ENCODE peak calls at places on chromosomes 1 and 21, in six cellular contexts. One of them, this sample, is unnamed.

GRCh38 chr1:42122408-42122807 is 30.8 kb upstream of the GUCA2B start:
- DNase-seq in GM12892: no peak
- DNase-seq in SK-N-SH: no peak
- DNase-seq in H1: no peak
- DNase-seq in GM12891: no peak
- DNase-seq in HepG2: no peak
- DNase-seq in this sample: no peak

GRCh38 chr1:92748138-92748537 is 36.8 kb downstream of the EVI5 start:
- DNase-seq in GM12892: no peak
- DNase-seq in GM12891: no peak
- DNase-seq in SK-N-SH: no peak
- DNase-seq in HepG2: no peak
- DNase-seq in H1: no peak
- DNase-seq in this sample: no peak

GRCh38 chr21:32101206-32101763 is 177.6 kb downstream of the MIS18A start:
- DNase-seq in SK-N-SH: no peak
- DNase-seq in GM12892: no peak
- DNase-seq in HepG2: no peak
- DNase-seq in GM12891: no peak
- DNase-seq in H1: no peak
- DNase-seq in this sample: no peak

GRCh38 chr1:112815376-112815775 is 100.2 kb upstream of the PPM1J start:
- DNase-seq in HepG2: no peak
- DNase-seq in GM12892: no peak
- DNase-seq in H1: no peak
- DNase-seq in GM12891: no peak
- DNase-seq in SK-N-SH: no peak
- DNase-seq in this sample: no peak

GRCh38 chr21:41095983-41096382 is 72.0 kb upstream of the BACE2 start:
- DNase-seq in H1: no peak
- DNase-seq in SK-N-SH: no peak
- DNase-seq in GM12891: no peak
- DNase-seq in GM12892: no peak
- DNase-seq in HepG2: no peak
- DNase-seq in this sample: no peak

GRCh38 chr1:24093762-24094161 is 18.2 kb downstream of the MYOM3 start:
- DNase-seq in GM12892: no peak
- DNase-seq in H1: no peak
- DNase-seq in HepG2: no peak
- DNase-seq in GM12891: no peak
- DNase-seq in SK-N-SH: no peak
- DNase-seq in this sample: no peak

GRCh38 chr1:69568435-69569280 is 936 bp downstream of the LRRC7 start:
- DNase-seq in GM12891: peak; percentile 2
- DNase-seq in GM12892: no peak
- DNase-seq in H1: no peak
- DNase-seq in SK-N-SH: peak; percentile 49
- DNase-seq in HepG2: no peak
- DNase-seq in this sample: peak; percentile 13

GRCh38 chr1:42798010-42798409 is 13.2 kb downstream of the TMEM269 start:
- DNase-seq in GM12891: no peak
- DNase-seq in HepG2: no peak
- DNase-seq in H1: no peak
- DNase-seq in SK-N-SH: no peak
- DNase-seq in GM12892: no peak
- DNase-seq in this sample: no peak

GRCh38 chr1:57474097-57474750 is 50.4 kb upstream of the DAB1 start:
- DNase-seq in SK-N-SH: no peak
- DNase-seq in H1: no peak
- DNase-seq in GM12892: no peak
- DNase-seq in GM12891: no peak
- DNase-seq in HepG2: no peak
- DNase-seq in this sample: no peak

GRCh38 chr1:225642177-225642576 is 10.7 kb downstream of the ENAH start:
- DNase-seq in H1: no peak
- DNase-seq in GM12891: no peak
- DNase-seq in GM12892: no peak
- DNase-seq in HepG2: peak; percentile 28
- DNase-seq in SK-N-SH: no peak
- DNase-seq in this sample: no peak

GRCh38 chr1:63073530-63074306 is 248.6 kb upstream of the FOXD3 start:
- DNase-seq in SK-N-SH: peak; percentile 69
- DNase-seq in HepG2: no peak
- DNase-seq in H1: no peak
- DNase-seq in GM12891: peak; percentile 14
- DNase-seq in GM12892: no peak
- DNase-seq in this sample: no peak

GRCh38 chr21:27772816-27773215 is 805.9 kb upstream of the ADAMTS5 start:
- DNase-seq in GM12891: no peak
- DNase-seq in SK-N-SH: no peak
- DNase-seq in HepG2: no peak
- DNase-seq in GM12892: no peak
- DNase-seq in H1: no peak
- DNase-seq in this sample: no peak

GRCh38 chr1:167175901-167176300 is 44.8 kb upstream of the POU2F1 start:
- DNase-seq in H1: no peak
- DNase-seq in GM12892: no peak
- DNase-seq in SK-N-SH: no peak
- DNase-seq in HepG2: no peak
- DNase-seq in GM12891: no peak
- DNase-seq in this sample: no peak

GRCh38 chr1:84073266-84073665 is 70.8 kb upstream of the PRKACB start:
- DNase-seq in GM12891: no peak
- DNase-seq in HepG2: no peak
- DNase-seq in H1: no peak
- DNase-seq in GM12892: no peak
- DNase-seq in SK-N-SH: no peak
- DNase-seq in this sample: no peak

GRCh38 chr1:169468982-169469381 is 16.8 kb downstream of the SLC19A2 start:
- DNase-seq in H1: no peak
- DNase-seq in HepG2: no peak
- DNase-seq in SK-N-SH: no peak
- DNase-seq in GM12891: no peak
- DNase-seq in GM12892: no peak
- DNase-seq in this sample: no peak

GRCh38 chr21:44850905-44851657 is 22.4 kb downstream of the PTTG1IP start:
- DNase-seq in GM12891: no peak
- DNase-seq in H1: no peak
- DNase-seq in SK-N-SH: no peak
- DNase-seq in GM12892: no peak
- DNase-seq in HepG2: no peak
- DNase-seq in this sample: no peak

GRCh38 chr1:16248603-16249534 is 11.9 kb upstream of the CPLANE2 start:
- DNase-seq in H1: no peak
- DNase-seq in GM12892: peak; percentile 52
- DNase-seq in SK-N-SH: peak; percentile 80
- DNase-seq in HepG2: no peak
- DNase-seq in GM12891: peak; percentile 56
- DNase-seq in this sample: peak; percentile 82

GRCh38 chr1:38527373-38527966 is 332.1 kb downstream of the RRAGC start:
- DNase-seq in SK-N-SH: no peak
- DNase-seq in H1: no peak
- DNase-seq in HepG2: no peak
- DNase-seq in GM12892: peak; percentile 57
- DNase-seq in GM12891: peak; percentile 64
- DNase-seq in this sample: peak; percentile 61

GRCh38 chr1:199404191-199404590 is 623.3 kb upstream of the NR5A2 start:
- DNase-seq in GM12892: no peak
- DNase-seq in H1: no peak
- DNase-seq in SK-N-SH: no peak
- DNase-seq in HepG2: no peak
- DNase-seq in GM12891: no peak
- DNase-seq in this sample: peak; percentile 21

GRCh38 chr1:9100471-9101043 is 28.3 kb downstream of the GPR157 start:
- DNase-seq in HepG2: peak; percentile 82
- DNase-seq in SK-N-SH: no peak
- DNase-seq in H1: no peak
- DNase-seq in GM12892: no peak
- DNase-seq in GM12891: no peak
- DNase-seq in this sample: no peak

DNA sequence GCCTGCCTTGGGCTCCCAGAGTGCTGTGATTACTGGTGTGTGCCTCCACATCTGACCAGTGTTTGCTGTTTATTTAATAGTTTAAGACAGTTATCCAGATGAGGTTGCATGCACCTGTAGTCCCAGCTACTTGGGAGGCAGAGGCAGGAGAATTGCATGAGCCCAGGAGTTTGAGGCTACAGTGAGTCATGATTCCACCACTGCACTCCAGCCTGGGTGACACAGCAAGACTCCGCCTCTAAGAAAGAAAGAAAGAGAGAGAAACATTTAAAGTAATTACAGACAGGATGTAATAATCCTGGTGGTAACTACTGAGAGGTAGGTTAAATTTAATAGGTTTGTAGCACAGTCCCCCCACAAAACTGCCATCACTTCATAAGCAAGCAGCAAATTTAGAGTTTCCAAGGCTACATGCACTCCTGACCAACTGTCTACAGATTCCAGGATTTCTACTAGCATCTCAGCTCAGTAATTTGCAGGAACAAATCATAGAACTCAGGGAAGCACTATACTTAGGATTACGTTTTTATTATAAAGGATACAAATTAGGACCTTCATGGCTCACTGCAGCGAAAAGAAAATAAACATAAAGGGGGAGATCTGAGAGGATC is 89.6 kb downstream of the PKN2 start:
- DNase-seq in H1: no peak
- DNase-seq in GM12891: no peak
- DNase-seq in SK-N-SH: no peak
- DNase-seq in GM12892: no peak
- DNase-seq in HepG2: peak; percentile 2
- DNase-seq in this sample: no peak
- TF ChIP-seq TAF1 in H1: no peak
- TF ChIP-seq TAF1 in GM12891: no peak
- TF ChIP-seq TAF1 in SK-N-SH: no peak
- TF ChIP-seq TAF1 in GM12892: no peak
- TF ChIP-seq TAF1 in HepG2: no peak
- TF ChIP-seq TAF1 in this sample: no peak

GRCh38 chr1:99264201-99265021 is at the start of gene PLPPR4:
- DNase-seq in HepG2: no peak
- DNase-seq in SK-N-SH: peak; percentile 85
- DNase-seq in GM12891: peak; percentile 22
- DNase-seq in GM12892: peak; percentile 5
- DNase-seq in H1: peak; percentile 2
- DNase-seq in this sample: peak; percentile 10
- TF ChIP-seq TAF1 in HepG2: no peak
- TF ChIP-seq TAF1 in SK-N-SH: no peak
- TF ChIP-seq TAF1 in GM12891: no peak
- TF ChIP-seq TAF1 in GM12892: no peak
- TF ChIP-seq TAF1 in H1: no peak
- TF ChIP-seq TAF1 in this sample: no peak

GRCh38 chr1:221884821-221885220 is 142.9 kb upstream of the DUSP10 start:
- DNase-seq in HepG2: no peak
- DNase-seq in SK-N-SH: no peak
- DNase-seq in GM12891: no peak
- DNase-seq in GM12892: no peak
- DNase-seq in H1: no peak
- DNase-seq in this sample: no peak
- TF ChIP-seq TAF1 in HepG2: no peak
- TF ChIP-seq TAF1 in SK-N-SH: no peak
- TF ChIP-seq TAF1 in GM12891: no peak
- TF ChIP-seq TAF1 in GM12892: no peak
- TF ChIP-seq TAF1 in H1: no peak
- TF ChIP-seq TAF1 in this sample: no peak

GRCh38 chr1:78424720-78425119 is 66.1 kb upstream of the PTGFR start:
- DNase-seq in GM12891: no peak
- DNase-seq in GM12892: no peak
- DNase-seq in HepG2: no peak
- DNase-seq in SK-N-SH: no peak
- DNase-seq in H1: no peak
- DNase-seq in this sample: no peak
- TF ChIP-seq TAF1 in GM12891: no peak
- TF ChIP-seq TAF1 in GM12892: no peak
- TF ChIP-seq TAF1 in HepG2: no peak
- TF ChIP-seq TAF1 in SK-N-SH: no peak
- TF ChIP-seq TAF1 in H1: no peak
- TF ChIP-seq TAF1 in this sample: no peak

GRCh38 chr1:183477986-183478781 is 5.9 kb downstream of the SMG7 start:
- DNase-seq in GM12891: no peak
- DNase-seq in H1: no peak
- DNase-seq in HepG2: no peak
- DNase-seq in GM12892: no peak
- DNase-seq in SK-N-SH: no peak
- DNase-seq in this sample: no peak
- TF ChIP-seq TAF1 in GM12891: no peak
- TF ChIP-seq TAF1 in H1: no peak
- TF ChIP-seq TAF1 in HepG2: no peak
- TF ChIP-seq TAF1 in GM12892: no peak
- TF ChIP-seq TAF1 in SK-N-SH: no peak
- TF ChIP-seq TAF1 in this sample: no peak

GRCh38 chr1:224380003-224380402 is 23.3 kb downstream of the CNIH4 start:
- DNase-seq in GM12891: no peak
- DNase-seq in HepG2: no peak
- DNase-seq in GM12892: no peak
- DNase-seq in SK-N-SH: no peak
- DNase-seq in H1: no peak
- DNase-seq in this sample: no peak

GRCh38 chr1:224381880-224382548 is 25.3 kb downstream of the CNIH4 start:
- DNase-seq in GM12891: no peak
- DNase-seq in GM12892: no peak
- DNase-seq in SK-N-SH: no peak
- DNase-seq in HepG2: no peak
- DNase-seq in H1: no peak
- DNase-seq in this sample: no peak

GRCh38 chr1:224378855-224379631 is 22.4 kb downstream of the CNIH4 start:
- DNase-seq in SK-N-SH: no peak
- DNase-seq in GM12891: no peak
- DNase-seq in HepG2: no peak
- DNase-seq in H1: no peak
- DNase-seq in GM12892: no peak
- DNase-seq in this sample: no peak

GRCh38 chr1:224375059-224375458 is 18.4 kb downstream of the CNIH4 start:
- DNase-seq in H1: no peak
- DNase-seq in SK-N-SH: no peak
- DNase-seq in HepG2: no peak
- DNase-seq in GM12891: no peak
- DNase-seq in GM12892: no peak
- DNase-seq in this sample: no peak

GRCh38 chr1:224377676-224378006 is 21.0 kb downstream of the CNIH4 start:
- DNase-seq in H1: no peak
- DNase-seq in GM12892: no peak
- DNase-seq in HepG2: peak; percentile 3
- DNase-seq in GM12891: no peak
- DNase-seq in SK-N-SH: no peak
- DNase-seq in this sample: no peak
- TF ChIP-seq TAF1 in H1: no peak
- TF ChIP-seq TAF1 in GM12892: no peak
- TF ChIP-seq TAF1 in HepG2: no peak
- TF ChIP-seq TAF1 in GM12891: no peak
- TF ChIP-seq TAF1 in SK-N-SH: no peak
- TF ChIP-seq TAF1 in this sample: no peak

GRCh38 chr1:209349372-209350324 is 233.9 kb upstream of the CAMK1G start:
- DNase-seq in GM12892: no peak
- DNase-seq in HepG2: no peak
- DNase-seq in H1: no peak
- DNase-seq in GM12891: no peak
- DNase-seq in SK-N-SH: peak; percentile 69
- DNase-seq in this sample: no peak
- TF ChIP-seq TAF1 in GM12892: no peak
- TF ChIP-seq TAF1 in HepG2: no peak
- TF ChIP-seq TAF1 in H1: no peak
- TF ChIP-seq TAF1 in GM12891: no peak
- TF ChIP-seq TAF1 in SK-N-SH: no peak
- TF ChIP-seq TAF1 in this sample: no peak